ENCODE peak calls at places on chromosome 18, in ten cellular contexts. One of them, this sample, is unnamed. For H3K9me3, the result is how much of the 10 kb centered on the place peaks cover.

GRCh38 chr18:32911660-32912284 is 138.9 kb upstream of the KLHL14 start:
- DNase-seq in testis: no peak
- DNase-seq in stomach: no peak
- DNase-seq in OCI-LY7: no peak
- DNase-seq in IMR-90: peak
- DNase-seq in DND-41: no peak
- DNase-seq in CD4-positive, alpha-beta memory T cell: no peak
- DNase-seq in GM23248: peak
- DNase-seq in fibroblast of lung: peak
- DNase-seq in psoas muscle: no peak
- DNase-seq in this sample: no peak

GRCh38 chr18:58609536-58609993 is 19.3 kb downstream of the ALPK2 start:
- DNase-seq in testis: no peak
- DNase-seq in stomach: no peak
- DNase-seq in OCI-LY7: no peak
- DNase-seq in IMR-90: no peak
- DNase-seq in DND-41: no peak
- DNase-seq in CD4-positive, alpha-beta memory T cell: no peak
- DNase-seq in GM23248: no peak
- DNase-seq in fibroblast of lung: no peak
- DNase-seq in psoas muscle: no peak
- DNase-seq in this sample: peak

GRCh38 chr18:48982269-48982668 is 31.5 kb upstream of the SMAD7 start:
- DNase-seq in testis: no peak
- DNase-seq in stomach: no peak
- DNase-seq in OCI-LY7: no peak
- DNase-seq in IMR-90: no peak
- DNase-seq in DND-41: no peak
- DNase-seq in CD4-positive, alpha-beta memory T cell: no peak
- DNase-seq in GM23248: no peak
- DNase-seq in fibroblast of lung: no peak
- DNase-seq in psoas muscle: no peak
- DNase-seq in this sample: no peak

GRCh38 chr18:50579061-50579774 is 19.3 kb downstream of the MAPK4 start:
- DNase-seq in testis: no peak
- DNase-seq in stomach: no peak
- DNase-seq in OCI-LY7: no peak
- DNase-seq in IMR-90: no peak
- DNase-seq in DND-41: no peak
- DNase-seq in CD4-positive, alpha-beta memory T cell: no peak
- DNase-seq in GM23248: no peak
- DNase-seq in fibroblast of lung: no peak
- DNase-seq in psoas muscle: no peak
- DNase-seq in this sample: no peak

GRCh38 chr18:37322497-37323035 is 243.0 kb downstream of the CELF4 start:
- DNase-seq in testis: peak
- DNase-seq in stomach: peak
- DNase-seq in OCI-LY7: peak
- DNase-seq in IMR-90: peak
- DNase-seq in DND-41: peak
- DNase-seq in CD4-positive, alpha-beta memory T cell: no peak
- DNase-seq in GM23248: peak
- DNase-seq in fibroblast of lung: peak
- DNase-seq in psoas muscle: no peak
- DNase-seq in this sample: no peak

GRCh38 chr18:39635192-39635591 is 2069.6 kb upstream of the CELF4 start:
- DNase-seq in testis: no peak
- DNase-seq in stomach: no peak
- DNase-seq in OCI-LY7: no peak
- DNase-seq in IMR-90: no peak
- DNase-seq in DND-41: no peak
- DNase-seq in CD4-positive, alpha-beta memory T cell: no peak
- DNase-seq in GM23248: no peak
- DNase-seq in fibroblast of lung: no peak
- DNase-seq in psoas muscle: no peak
- DNase-seq in this sample: no peak

GRCh38 chr18:58562999-58563667 is 65.8 kb downstream of the ALPK2 start:
- DNase-seq in testis: no peak
- DNase-seq in stomach: no peak
- DNase-seq in OCI-LY7: no peak
- DNase-seq in IMR-90: no peak
- DNase-seq in DND-41: no peak
- DNase-seq in CD4-positive, alpha-beta memory T cell: no peak
- DNase-seq in GM23248: no peak
- DNase-seq in fibroblast of lung: no peak
- DNase-seq in psoas muscle: no peak
- DNase-seq in this sample: no peak

GRCh38 chr18:28875059-28875458 is 698.1 kb upstream of the CDH2 start:
- DNase-seq in testis: no peak
- DNase-seq in stomach: no peak
- DNase-seq in OCI-LY7: no peak
- DNase-seq in IMR-90: no peak
- DNase-seq in DND-41: no peak
- DNase-seq in CD4-positive, alpha-beta memory T cell: no peak
- DNase-seq in GM23248: peak
- DNase-seq in fibroblast of lung: no peak
- DNase-seq in psoas muscle: no peak
- DNase-seq in this sample: no peak

GRCh38 chr18:65671621-65672415 is 79.0 kb upstream of the CDH7 start:
- DNase-seq in testis: peak
- DNase-seq in stomach: no peak
- DNase-seq in OCI-LY7: no peak
- DNase-seq in IMR-90: no peak
- DNase-seq in DND-41: no peak
- DNase-seq in CD4-positive, alpha-beta memory T cell: no peak
- DNase-seq in GM23248: no peak
- DNase-seq in fibroblast of lung: no peak
- DNase-seq in psoas muscle: no peak
- DNase-seq in this sample: no peak

GRCh38 chr18:13500227-13500865 is 226.0 kb downstream of the FAM210A start:
- DNase-seq in testis: no peak
- DNase-seq in stomach: no peak
- DNase-seq in OCI-LY7: no peak
- DNase-seq in IMR-90: peak
- DNase-seq in DND-41: peak
- DNase-seq in CD4-positive, alpha-beta memory T cell: no peak
- DNase-seq in GM23248: peak
- DNase-seq in fibroblast of lung: peak
- DNase-seq in psoas muscle: peak
- DNase-seq in this sample: no peak
- H3K4me3 ChIP-seq in testis: no peak
- H3K4me3 ChIP-seq in stomach: no peak
- H3K4me3 ChIP-seq in OCI-LY7: no peak
- H3K4me3 ChIP-seq in IMR-90: no peak
- H3K4me3 ChIP-seq in DND-41: no peak
- H3K4me3 ChIP-seq in CD4-positive, alpha-beta memory T cell: no peak
- H3K4me3 ChIP-seq in GM23248: peak
- H3K4me3 ChIP-seq in fibroblast of lung: no peak
- H3K4me3 ChIP-seq in psoas muscle: peak
- H3K4me3 ChIP-seq in this sample: no peak

GRCh38 chr18:13418013-13418710 is 199.6 kb downstream of the LDLRAD4 start:
- DNase-seq in testis: no peak
- DNase-seq in stomach: no peak
- DNase-seq in OCI-LY7: no peak
- DNase-seq in IMR-90: no peak
- DNase-seq in DND-41: no peak
- DNase-seq in CD4-positive, alpha-beta memory T cell: no peak
- DNase-seq in GM23248: no peak
- DNase-seq in fibroblast of lung: no peak
- DNase-seq in psoas muscle: no peak
- DNase-seq in this sample: no peak
- H3K27ac ChIP-seq in testis: no peak
- H3K27ac ChIP-seq in stomach: no peak
- H3K27ac ChIP-seq in OCI-LY7: no peak
- H3K27ac ChIP-seq in IMR-90: no peak
- H3K27ac ChIP-seq in DND-41: peak
- H3K27ac ChIP-seq in CD4-positive, alpha-beta memory T cell: no peak
- H3K27ac ChIP-seq in GM23248: no peak
- H3K27ac ChIP-seq in fibroblast of lung: no peak
- H3K27ac ChIP-seq in psoas muscle: no peak
- H3K27ac ChIP-seq in this sample: no peak

GRCh38 chr18:73220639-73221038 is 352.9 kb upstream of the NETO1 start:
- DNase-seq in testis: no peak
- DNase-seq in stomach: no peak
- DNase-seq in OCI-LY7: no peak
- DNase-seq in IMR-90: no peak
- DNase-seq in DND-41: no peak
- DNase-seq in CD4-positive, alpha-beta memory T cell: no peak
- DNase-seq in GM23248: no peak
- DNase-seq in fibroblast of lung: no peak
- DNase-seq in psoas muscle: no peak
- DNase-seq in this sample: no peak

GRCh38 chr18:73214970-73215369 is 347.2 kb upstream of the NETO1 start:
- DNase-seq in testis: no peak
- DNase-seq in stomach: no peak
- DNase-seq in OCI-LY7: no peak
- DNase-seq in IMR-90: no peak
- DNase-seq in DND-41: no peak
- DNase-seq in CD4-positive, alpha-beta memory T cell: no peak
- DNase-seq in GM23248: no peak
- DNase-seq in fibroblast of lung: no peak
- DNase-seq in psoas muscle: no peak
- DNase-seq in this sample: no peak

GRCh38 chr18:73218293-73218692 is 350.5 kb upstream of the NETO1 start:
- DNase-seq in testis: no peak
- DNase-seq in stomach: no peak
- DNase-seq in OCI-LY7: no peak
- DNase-seq in IMR-90: no peak
- DNase-seq in DND-41: no peak
- DNase-seq in CD4-positive, alpha-beta memory T cell: no peak
- DNase-seq in GM23248: no peak
- DNase-seq in fibroblast of lung: no peak
- DNase-seq in psoas muscle: no peak
- DNase-seq in this sample: no peak
- H3K9me3 ChIP-seq in testis: under half
- H3K9me3 ChIP-seq in stomach: under half
- H3K9me3 ChIP-seq in OCI-LY7: under half
- H3K9me3 ChIP-seq in IMR-90: under half
- H3K9me3 ChIP-seq in DND-41: under half
- H3K9me3 ChIP-seq in CD4-positive, alpha-beta memory T cell: under half
- H3K9me3 ChIP-seq in GM23248: under half
- H3K9me3 ChIP-seq in fibroblast of lung: under half
- H3K9me3 ChIP-seq in psoas muscle: under half
- H3K9me3 ChIP-seq in this sample: under half

DNA sequence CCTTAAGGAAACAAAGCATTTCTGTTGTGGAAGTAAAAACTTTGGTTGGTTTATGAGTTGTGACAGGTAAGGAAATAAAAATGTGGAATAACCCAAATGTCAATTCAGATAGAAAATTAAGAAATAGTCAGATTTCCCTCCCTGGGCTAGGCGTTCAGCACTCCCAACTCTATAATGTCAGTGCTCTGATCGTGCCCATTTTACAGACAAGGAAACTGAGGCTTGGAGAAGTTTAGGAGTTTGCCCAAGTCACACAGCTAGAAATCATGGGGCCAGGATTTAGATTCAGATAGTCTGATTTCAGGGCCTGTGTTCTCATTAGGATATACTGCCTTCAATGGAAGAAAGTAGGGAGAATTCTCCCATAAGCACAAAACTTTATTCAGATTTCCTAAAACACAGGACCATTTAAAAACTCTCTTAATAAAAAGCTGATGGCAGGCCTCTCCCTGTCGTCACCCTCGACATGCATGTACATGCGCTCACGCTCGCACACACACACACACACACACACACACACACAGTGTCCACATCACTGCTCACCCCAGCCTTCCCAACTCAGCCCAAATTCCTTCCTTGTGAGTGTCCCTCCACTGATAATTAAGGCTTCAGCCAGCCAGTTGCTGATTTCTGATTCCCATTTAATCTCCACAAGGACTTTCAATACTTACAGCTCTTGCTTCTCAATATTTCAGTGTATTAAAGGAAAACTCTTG is 49.1 kb upstream of the SLC14A2 start:
- DNase-seq in testis: peak
- DNase-seq in stomach: no peak
- DNase-seq in OCI-LY7: no peak
- DNase-seq in IMR-90: peak
- DNase-seq in DND-41: no peak
- DNase-seq in CD4-positive, alpha-beta memory T cell: no peak
- DNase-seq in GM23248: peak
- DNase-seq in fibroblast of lung: peak
- DNase-seq in psoas muscle: no peak
- DNase-seq in this sample: no peak
- H3K4me3 ChIP-seq in testis: no peak
- H3K4me3 ChIP-seq in stomach: no peak
- H3K4me3 ChIP-seq in OCI-LY7: no peak
- H3K4me3 ChIP-seq in IMR-90: no peak
- H3K4me3 ChIP-seq in DND-41: no peak
- H3K4me3 ChIP-seq in CD4-positive, alpha-beta memory T cell: no peak
- H3K4me3 ChIP-seq in GM23248: peak
- H3K4me3 ChIP-seq in fibroblast of lung: no peak
- H3K4me3 ChIP-seq in psoas muscle: no peak
- H3K4me3 ChIP-seq in this sample: no peak